ENCODE peak calls at places on chromosomes 11 and 22, in seven cellular contexts. I is adipocyte, Z is A673, R is fibroblast of lung, E is A549, T is sigmoid colon, K is Caco-2. U is an unnamed sample.
A peak's percentile ranks its signal among the peaks of the same experiment; 100 is the strongest.

GRCh38 chr11:69444381-69445130 is 36.9 kb upstream of the LINC01488 start:
- DNase-seq in I (peak; percentile 93), Z (peak; percentile 70), R (peak; percentile 90), E (peak; percentile 48), T (peak; percentile 90), K (peak; percentile 93), U (peak; percentile 77)

GRCh38 chr22:50085211-50085999 is at the start of gene MLC1:
- DNase-seq in I (peak; percentile 5), Z (peak; percentile 80), R (peak; percentile 88), E (no peak), T (no peak), K (no peak), U (no peak)

GRCh38 chr11:65776196-65776595 is 4.6 kb downstream of the AP5B1 start:
- DNase-seq in I (peak; percentile 45), Z (no peak), R (no peak), E (no peak), T (peak; percentile 63), K (peak; percentile 53), U (peak; percentile 50)

GRCh38 chr11:10693509-10694071 is at the start of gene IRAG1:
- DNase-seq in I (peak; percentile 78), Z (no peak), R (peak; percentile 72), E (no peak), T (peak; percentile 92), K (no peak), U (peak; percentile 47)

GRCh38 chr11:2077061-2077802 is 62.0 kb downstream of the IGF2 start:
- DNase-seq in I (peak; percentile 52), Z (no peak), R (peak; percentile 84), E (peak; percentile 88), T (no peak), K (no peak), U (no peak)

GRCh38 chr11:123261345-123262106 is 66.5 kb upstream of the CLMP start:
- DNase-seq in I (peak; percentile 91), Z (peak; percentile 95), R (peak; percentile 61), E (peak; percentile 73), T (peak; percentile 91), K (peak; percentile 91), U (peak; percentile 92)

GRCh38 chr22:33678523-33678922 is 241.8 kb downstream of the LARGE1 start:
- DNase-seq in I (no peak), Z (no peak), R (no peak), E (no peak), T (no peak), K (no peak), U (no peak)

GRCh38 chr11:67438121-67438902 is 830 bp upstream of the PTPRCAP start:
- DNase-seq in I (no peak), Z (no peak), R (no peak), E (no peak), T (no peak), K (no peak), U (no peak)

GRCh38 chr22:39546889-39547586 is 14.5 kb upstream of the RPS19BP1 start:
- DNase-seq in I (peak; percentile 50), Z (no peak), R (peak; percentile 56), E (no peak), T (no peak), K (no peak), U (no peak)

GRCh38 chr11:115433376-115433775 is 70.8 kb downstream of the CADM1 start:
- DNase-seq in I (no peak), Z (no peak), R (no peak), E (no peak), T (no peak), K (no peak), U (no peak)

GRCh38 chr22:18032455-18033101 is 8.2 kb upstream of the MICAL3 start:
- DNase-seq in I (peak; percentile 62), Z (no peak), R (peak; percentile 89), E (peak; percentile 48), T (no peak), K (no peak), U (no peak)

GRCh38 chr22:35938226-35938625 is 90.4 kb downstream of the RBFOX2 start:
- DNase-seq in I (peak; percentile 76), Z (no peak), R (no peak), E (no peak), T (no peak), K (no peak), U (no peak)

GRCh38 chr11:24145411-24145810 is 351.4 kb upstream of the LUZP2 start:
- DNase-seq in I (peak; percentile 81), Z (no peak), R (peak; percentile 2), E (no peak), T (no peak), K (no peak), U (no peak)

GRCh38 chr11:45556851-45557707 is 108.3 kb downstream of the CHST1 start:
- DNase-seq in I (no peak), Z (peak; percentile 41), R (peak; percentile 1), E (peak; percentile 29), T (no peak), K (no peak), U (no peak)

GRCh38 chr11:61298663-61299244 is 3.6 kb upstream of the VWCE start:
- DNase-seq in I (peak; percentile 2), Z (no peak), R (peak; percentile 36), E (no peak), T (no peak), K (peak; percentile 72), U (peak; percentile 62)

GRCh38 chr22:39678862-39679490 is 108.4 kb downstream of the CACNA1I start:
- DNase-seq in I (no peak), Z (no peak), R (no peak), E (no peak), T (no peak), K (no peak), U (no peak)

GRCh38 chr11:73157141-73158010 is 15.3 kb upstream of the FCHSD2 start:
- DNase-seq in I (peak; percentile 87), Z (no peak), R (peak; percentile 82), E (no peak), T (peak; percentile 62), K (no peak), U (peak; percentile 32)

GRCh38 chr11:70122490-70123198 is 44.5 kb downstream of the ANO1 start:
- DNase-seq in I (no peak), Z (no peak), R (no peak), E (no peak), T (no peak), K (peak; percentile 36), U (no peak)

GRCh38 chr11:78420796-78421209 is 3.2 kb upstream of the GAB2 start:
- DNase-seq in I (peak; percentile 32), Z (peak; percentile 95), R (peak; percentile 88), E (no peak), T (peak; percentile 80), K (no peak), U (peak; percentile 47)

GRCh38 chr11:128040603-128041002 is 546.8 kb downstream of the ETS1 start:
- DNase-seq in I (peak; percentile 47), Z (no peak), R (peak; percentile 28), E (no peak), T (no peak), K (no peak), U (no peak)

GRCh38 chr11:64545605-64546004 is 45.4 kb upstream of the SLC22A12 start:
- DNase-seq in I (peak; percentile 11), Z (peak; percentile 39), R (peak; percentile 78), E (peak; percentile 76), T (no peak), K (no peak), U (no peak)

GRCh38 chr11:126347751-126348628 is 7.5 kb upstream of the ST3GAL4 start:
- DNase-seq in I (no peak), Z (no peak), R (no peak), E (no peak), T (no peak), K (no peak), U (no peak)

GRCh38 chr11:86459682-86460460 is 85.2 kb downstream of the CCDC81 start:
- DNase-seq in I (peak; percentile 72), Z (peak; percentile 81), R (peak; percentile 95), E (peak; percentile 74), T (no peak), K (peak; percentile 44), U (peak; percentile 39)

GRCh38 chr22:19880786-19881569 is 26.3 kb upstream of the GNB1L start:
- DNase-seq in I (peak; percentile 97), Z (peak; percentile 97), R (peak; percentile 97), E (peak; percentile 94), T (peak; percentile 74), K (peak; percentile 93), U (peak; percentile 90)

GRCh38 chr22:39728236-39728860 is 157.8 kb downstream of the CACNA1I start:
- DNase-seq in I (no peak), Z (no peak), R (no peak), E (no peak), T (no peak), K (no peak), U (no peak)

GRCh38 chr11:58739725-58740430 is 8.1 kb upstream of the GLYAT start:
- DNase-seq in I (peak; percentile 33), Z (no peak), R (peak; percentile 69), E (no peak), T (no peak), K (no peak), U (no peak)

GRCh38 chr11:116511684-116512083 is 261.1 kb downstream of the BUD13 start:
- DNase-seq in I (no peak), Z (no peak), R (no peak), E (no peak), T (no peak), K (no peak), U (no peak)

GRCh38 chr11:57427692-57428082 is 766 bp upstream of the SLC43A3 start:
- DNase-seq in I (no peak), Z (no peak), R (peak; percentile 74), E (no peak), T (peak; percentile 94), K (no peak), U (no peak)

GRCh38 chr11:72613977-72614376 is 60.2 kb downstream of the PDE2A start:
- DNase-seq in I (no peak), Z (no peak), R (no peak), E (no peak), T (no peak), K (no peak), U (no peak)

DNA sequence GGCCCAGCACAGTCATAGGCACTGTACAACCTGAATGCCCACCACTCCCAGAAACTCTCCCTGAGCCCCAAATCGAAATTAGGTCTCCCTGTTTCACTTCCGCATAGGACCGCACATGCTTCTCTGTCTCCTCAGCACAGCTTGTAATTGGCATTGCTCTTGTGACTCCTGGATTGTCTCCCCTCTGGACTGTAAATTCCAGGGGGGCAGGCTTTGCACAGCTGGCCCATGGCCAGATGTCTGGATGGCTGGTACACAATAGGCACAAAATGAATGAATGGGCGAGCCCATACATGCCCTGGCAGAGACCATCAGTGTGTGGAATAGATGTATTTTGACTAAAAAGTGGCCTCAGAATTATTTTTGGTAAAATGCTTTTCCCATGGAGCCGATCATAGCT is 63.3 kb upstream of the PHF21B start:
- DNase-seq in I (no peak), Z (no peak), R (no peak), E (no peak), T (no peak), K (no peak), U (no peak)
- H3K4me1 ChIP-seq in I (peaks cover 2% of the 10 kb centered on the region), Z (no peaks in the 10 kb centered on the region), R (peaks cover 3% of the 10 kb centered on the region), E (peaks cover 14% of the 10 kb centered on the region), T (no peaks in the 10 kb centered on the region), K (peaks cover 5% of the 10 kb centered on the region), U (no peaks in the 10 kb centered on the region)

GRCh38 chr11:19920982-19921381 is 208.3 kb downstream of the NAV2 start:
- DNase-seq in I (no peak), Z (no peak), R (peak; percentile 40), E (no peak), T (no peak), K (no peak), U (no peak)
- H3K4me1 ChIP-seq in I (peaks cover 51% of the 10 kb centered on the region), Z (no peaks in the 10 kb centered on the region), R (peaks cover 11% of the 10 kb centered on the region), E (peaks cover 33% of the 10 kb centered on the region), T (no peaks in the 10 kb centered on the region), K (no peaks in the 10 kb centered on the region), U (peaks cover 17% of the 10 kb centered on the region)

GRCh38 chr22:47119181-47119580 is 356.7 kb downstream of the TBC1D22A start:
- DNase-seq in I (no peak), Z (no peak), R (no peak), E (no peak), T (no peak), K (no peak), U (no peak)
- H3K4me1 ChIP-seq in I (no peaks in the 10 kb centered on the region), Z (peaks cover 5% of the 10 kb centered on the region), R (no peaks in the 10 kb centered on the region), E (no peaks in the 10 kb centered on the region), T (no peaks in the 10 kb centered on the region), K (peaks cover 10% of the 10 kb centered on the region), U (no peaks in the 10 kb centered on the region)

GRCh38 chr11:32437406-32438345 is 2.3 kb upstream of the WT1 start:
- DNase-seq in I (no peak), Z (peak; percentile 85), R (no peak), E (no peak), T (no peak), K (no peak), U (no peak)
- H3K4me1 ChIP-seq in I (no peaks in the 10 kb centered on the region), Z (peaks cover 48% of the 10 kb centered on the region), R (no peaks in the 10 kb centered on the region), E (peaks cover 4% of the 10 kb centered on the region), T (no peaks in the 10 kb centered on the region), K (peaks cover 4% of the 10 kb centered on the region), U (peaks cover 29% of the 10 kb centered on the region)

U was measured in hepatocyte.